ENCODE peak calls at places on chromosomes 11 and 22, in ten cellular contexts. J is fibroblast of lung, Z is tibial artery, D is GM12878, L is PC-3, U is OCI-LY7, S is kidney, I is sigmoid colon, F is esophagus muscularis mucosa, M is cardiac muscle cell. W is an unnamed sample. For H3K4me1, the result is how much of the 10 kb centered on the place peaks cover.

GRCh38 chr11:115215694-115216615 is 288.3 kb downstream of the CADM1 start:
- DNase-seq in Z (no peak), L (no peak), D (no peak), I (no peak), S (no peak), J (no peak), F (no peak), U (peak), M (no peak), W (no peak)

GRCh38 chr11:29119691-29120328 is 897.0 kb downstream of the KCNA4 start:
- DNase-seq in U (no peak), Z (no peak), L (peak), F (no peak), M (no peak), S (no peak), D (no peak), J (peak), I (no peak), W (no peak)

GRCh38 chr11:121412000-121412587 is 40.0 kb upstream of the SORL1 start:
- DNase-seq in Z (no peak), U (no peak), F (no peak), J (peak), S (no peak), M (no peak), D (no peak), L (no peak), I (no peak), W (no peak)

GRCh38 chr11:21485426-21485825 is 707.5 kb upstream of the ANO5 start:
- DNase-seq in J (no peak), U (no peak), M (no peak), D (no peak), L (no peak), S (no peak), I (no peak), F (no peak), Z (no peak), W (no peak)

GRCh38 chr22:30235687-30236170 is 10.8 kb downstream of the LIF start:
- DNase-seq in J (peak), M (no peak), S (peak), F (no peak), L (peak), I (no peak), Z (no peak), D (no peak), U (no peak), W (no peak)

GRCh38 chr22:46408568-46409506 is 73.3 kb downstream of the TRMU start:
- DNase-seq in L (no peak), D (no peak), U (no peak), I (no peak), Z (no peak), M (no peak), F (no peak), S (peak), J (no peak), W (no peak)

GRCh38 chr11:19441752-19442553 is 201.2 kb upstream of the E2F8 start:
- DNase-seq in J (peak), I (no peak), Z (no peak), L (peak), U (peak), F (no peak), S (peak), D (peak), M (peak), W (no peak)

GRCh38 chr11:19660076-19660475 is 52.6 kb upstream of the NAV2 start:
- DNase-seq in M (no peak), S (no peak), F (no peak), I (no peak), Z (no peak), U (no peak), L (peak), D (peak), J (peak), W (no peak)

GRCh38 chr11:15229069-15229468 is 114.3 kb downstream of the INSC start:
- DNase-seq in S (no peak), Z (no peak), J (peak), U (no peak), F (no peak), D (no peak), I (no peak), L (no peak), M (no peak), W (no peak)

GRCh38 chr11:77411238-77411637 is 62.7 kb downstream of the PAK1 start:
- DNase-seq in M (peak), U (no peak), L (no peak), D (no peak), F (no peak), S (peak), Z (peak), I (peak), J (peak), W (peak)

GRCh38 chr22:30127749-30128166 is 47.5 kb downstream of the HORMAD2 start:
- DNase-seq in I (no peak), F (no peak), L (no peak), Z (no peak), S (no peak), U (no peak), M (no peak), D (no peak), J (peak), W (no peak)

GRCh38 chr11:76233936-76234703 is 27.8 kb upstream of the WNT11 start:
- DNase-seq in J (peak), F (no peak), Z (peak), L (no peak), M (no peak), I (peak), S (peak), U (peak), D (peak), W (no peak)

GRCh38 chr22:22123118-22123959 is 121.2 kb upstream of the VPREB1 start:
- DNase-seq in J (no peak), S (no peak), I (no peak), F (peak), Z (no peak), D (no peak), M (no peak), U (no peak), L (no peak), W (no peak)

GRCh38 chr11:89736566-89736965 is 26.5 kb downstream of the TRIM77 start:
- DNase-seq in S (no peak), M (no peak), I (no peak), F (no peak), J (no peak), D (no peak), Z (no peak), L (peak), U (no peak), W (no peak)

GRCh38 chr11:133531971-133532651 is at the start of gene OPCML:
- DNase-seq in S (no peak), U (no peak), D (no peak), J (no peak), M (peak), F (no peak), L (no peak), Z (no peak), I (no peak), W (no peak)

GRCh38 chr11:70584786-70585545 is 186.6 kb downstream of the CTTN start:
- DNase-seq in S (peak), F (no peak), U (no peak), J (no peak), I (peak), L (no peak), M (no peak), Z (peak), D (no peak), W (no peak)

GRCh38 chr22:37566329-37566837 is 6.1 kb downstream of the CDC42EP1 start:
- DNase-seq in Z (no peak), U (no peak), J (no peak), M (no peak), F (no peak), I (no peak), S (peak), L (no peak), D (no peak), W (peak)

GRCh38 chr11:110991621-110992355 is 253.7 kb upstream of the POU2AF2 start:
- DNase-seq in M (no peak), Z (no peak), S (no peak), U (no peak), J (peak), F (peak), L (no peak), D (no peak), I (peak), W (no peak)

GRCh38 chr22:36297568-36297967 is 44.6 kb downstream of the APOL1 start:
- DNase-seq in D (no peak), L (no peak), Z (no peak), S (peak), U (no peak), F (no peak), M (no peak), J (no peak), I (no peak), W (no peak)

GRCh38 chr22:39622881-39623367 is 52.4 kb downstream of the CACNA1I start:
- DNase-seq in F (no peak), U (no peak), D (no peak), M (peak), L (peak), Z (no peak), I (no peak), S (peak), J (peak), W (peak)

GRCh38 chr11:132336781-132337535 is 966.5 kb downstream of the NTM start:
- DNase-seq in J (no peak), I (no peak), U (no peak), Z (no peak), L (no peak), S (no peak), D (no peak), F (no peak), M (no peak), W (no peak)

GRCh38 chr11:133928628-133929059 is 28.1 kb downstream of the IGSF9B start:
- DNase-seq in D (no peak), J (peak), U (no peak), F (no peak), L (peak), Z (no peak), M (no peak), I (no peak), S (no peak), W (peak)

GRCh38 chr22:36385491-36386350 is 2.0 kb downstream of the MYH9 start:
- DNase-seq in S (peak), Z (peak), M (no peak), J (peak), I (peak), F (no peak), L (peak), D (no peak), U (peak), W (peak)

GRCh38 chr22:20420157-20420842 is 17.3 kb downstream of the SCARF2 start:
- DNase-seq in M (no peak), D (no peak), I (peak), L (no peak), J (no peak), S (no peak), Z (no peak), F (no peak), U (no peak), W (no peak)

GRCh38 chr11:77146261-77147035 is 18.4 kb downstream of the MYO7A start:
- DNase-seq in J (no peak), U (no peak), L (no peak), F (no peak), S (peak), I (no peak), D (no peak), Z (no peak), M (no peak), W (no peak)

GRCh38 chr11:68948496-68948895 is 32.3 kb downstream of the MRGPRD start:
- DNase-seq in I (no peak), D (no peak), U (no peak), Z (no peak), M (no peak), F (no peak), L (no peak), S (no peak), J (no peak), W (no peak)

GRCh38 chr11:105344938-105345337 is 205.4 kb upstream of the CARD18 start:
- DNase-seq in M (peak), U (no peak), F (no peak), Z (no peak), J (no peak), S (no peak), L (peak), I (no peak), D (no peak), W (no peak)
- H3K4me1 ChIP-seq in M (under half), U (under half), F (under half), Z (under half), J (under half), S (under half), L (under half), I (under half), D (under half), W (under half)

GRCh38 chr11:122814401-122814800 is 23.9 kb upstream of the CRTAM start:
- DNase-seq in D (no peak), S (no peak), U (no peak), J (no peak), M (no peak), L (peak), F (no peak), I (no peak), Z (no peak), W (peak)
- TF ChIP-seq CTCF in D (peak), S (no peak), U (peak), J (no peak), M (peak), L (peak), F (no peak), I (no peak), Z (no peak), W (peak)

GRCh38 chr11:33801821-33802413 is 27.6 kb upstream of the FBXO3 start:
- DNase-seq in L (peak), M (no peak), Z (no peak), F (no peak), I (no peak), U (no peak), D (peak), J (peak), S (no peak), W (no peak)

GRCh38 chr11:33804471-33804870 is 30.2 kb upstream of the FBXO3 start:
- DNase-seq in M (no peak), Z (no peak), J (no peak), I (no peak), U (no peak), F (no peak), L (no peak), D (no peak), S (no peak), W (no peak)

GRCh38 chr11:33797879-33798278 is 23.6 kb upstream of the FBXO3 start:
- DNase-seq in Z (no peak), F (no peak), S (no peak), M (no peak), I (no peak), J (no peak), U (no peak), L (no peak), D (no peak), W (no peak)

GRCh38 chr11:33808228-33808828 is 34.0 kb upstream of the FBXO3 start:
- DNase-seq in F (no peak), Z (peak), U (peak), M (peak), S (peak), I (peak), L (peak), J (peak), D (peak), W (peak)

GRCh38 chr11:33802414-33802950 is 28.2 kb upstream of the FBXO3 start:
- DNase-seq in U (peak), I (peak), J (peak), D (no peak), Z (peak), F (no peak), S (peak), L (peak), M (peak), W (no peak)
- H3K4me3 ChIP-seq in U (no peak), I (peak), J (peak), D (no peak), Z (no peak), F (peak), S (peak), L (peak), M (peak), W (no peak)

GRCh38 chr22:45231293-45231692 is 9.4 kb downstream of the KIAA0930 start:
- DNase-seq in Z (no peak), U (no peak), I (no peak), S (no peak), D (no peak), J (no peak), M (no peak), L (no peak), F (no peak), W (no peak)
- H3K4me1 ChIP-seq in Z (under half), U (under half), I (under half), S (under half), D (under half), J (under half), M (under half), L (under half), F (under half), W (under half)